ENCODE peak calls at places on chromosomes 5 and 9, in ten cellular contexts. N is CD8-positive, alpha-beta memory T cell; M is mammary epithelial cell; Q is body of pancreas; W is adrenal gland; P is fibroblast of lung; A is right atrium auricular region; U is MM.1S; R is kidney; I is WERI-Rb-1. V is an unnamed sample.

GRCh38 chr5:94793816-94794198 is 175.3 kb downstream of the SLF1 start:
- DNase-seq in N (no peak), M (peak; percentile 5), Q (no peak), W (no peak), P (peak; percentile 14), A (no peak), U (no peak), R (no peak), I (no peak), V (no peak)

GRCh38 chr5:16994576-16994975 is 58.5 kb upstream of the MYO10 start:
- DNase-seq in N (no peak), M (no peak), Q (no peak), W (no peak), P (no peak), A (no peak), U (no peak), R (no peak), I (no peak), V (no peak)

GRCh38 chr5:39674209-39675082 is 249.7 kb upstream of the DAB2 start:
- DNase-seq in N (no peak), M (no peak), Q (no peak), W (no peak), P (no peak), A (no peak), U (no peak), R (no peak), I (no peak), V (no peak)

GRCh38 chr9:114232091-114232440 is 76.7 kb downstream of the COL27A1 start:
- DNase-seq in N (no peak), M (no peak), Q (no peak), W (no peak), P (no peak), A (no peak), U (no peak), R (no peak), I (no peak), V (no peak)

GRCh38 chr5:67493676-67494075 is 297.1 kb upstream of the CD180 start:
- DNase-seq in N (no peak), M (peak; percentile 31), Q (peak; percentile 23), W (no peak), P (peak; percentile 37), A (no peak), U (no peak), R (no peak), I (peak; percentile 62), V (peak; percentile 71)

GRCh38 chr5:89827960-89828359 is 581.6 kb downstream of the CETN3 start:
- DNase-seq in N (no peak), M (no peak), Q (no peak), W (no peak), P (no peak), A (no peak), U (no peak), R (no peak), I (no peak), V (no peak)

GRCh38 chr9:95642189-95642588 is 125.4 kb upstream of the PTCH1 start:
- DNase-seq in N (no peak), M (no peak), Q (no peak), W (no peak), P (no peak), A (no peak), U (no peak), R (no peak), I (no peak), V (no peak)

GRCh38 chr5:75046366-75047142 is 5.8 kb downstream of the GCNT4 start:
- DNase-seq in N (no peak), M (peak; percentile 71), Q (no peak), W (no peak), P (no peak), A (no peak), U (no peak), R (no peak), I (no peak), V (no peak)

GRCh38 chr5:150413176-150413901 is 629 bp upstream of the CD74 start:
- DNase-seq in N (no peak), M (no peak), Q (no peak), W (no peak), P (no peak), A (no peak), U (no peak), R (no peak), I (no peak), V (no peak)

GRCh38 chr5:150411245-150411979 is 1.3 kb downstream of the CD74 start:
- DNase-seq in N (peak; percentile 48), M (no peak), Q (no peak), W (peak; percentile 61), P (no peak), A (no peak), U (peak; percentile 85), R (no peak), I (peak; percentile 44), V (no peak)

GRCh38 chr5:150409638-150410523 is 2.8 kb downstream of the CD74 start:
- DNase-seq in N (peak; percentile 26), M (peak; percentile 80), Q (peak; percentile 81), W (peak; percentile 86), P (peak; percentile 86), A (peak; percentile 85), U (peak; percentile 70), R (peak; percentile 88), I (peak; percentile 83), V (peak; percentile 83)

GRCh38 chr5:150410524-150411244 is 2.0 kb downstream of the CD74 start:
- DNase-seq in N (no peak), M (peak; percentile 62), Q (peak; percentile 72), W (peak; percentile 72), P (peak; percentile 76), A (peak; percentile 69), U (peak; percentile 80), R (no peak), I (peak; percentile 56), V (peak; percentile 80)

GRCh38 chr5:150412319-150413175 is at the start of gene CD74:
- DNase-seq in N (peak; percentile 89), M (peak; percentile 64), Q (peak; percentile 78), W (peak; percentile 87), P (no peak), A (peak; percentile 86), U (peak; percentile 99), R (peak; percentile 95), I (peak; percentile 59), V (peak; percentile 91)
- H3K27ac ChIP-seq in N (peak within 1 kb of the TSS; percentile 96), M (no peak within 1 kb of the TSS), Q (peak within 1 kb of the TSS; percentile 81), W (peak within 1 kb of the TSS; percentile 88), P (no peak within 1 kb of the TSS), A (peak within 1 kb of the TSS; percentile 84), U (peak within 1 kb of the TSS; percentile 93), R (peak within 1 kb of the TSS; percentile 98), I (no peak within 1 kb of the TSS), V (peak within 1 kb of the TSS; percentile 86)

GRCh38 chr5:10306806-10307205 is 896 bp downstream of the CMBL start:
- DNase-seq in N (no peak), M (no peak), Q (no peak), W (no peak), P (no peak), A (no peak), U (no peak), R (no peak), I (no peak), V (no peak)

GRCh38 chr5:10304932-10305331 is 2.8 kb downstream of the CMBL start:
- DNase-seq in N (no peak), M (no peak), Q (no peak), W (no peak), P (no peak), A (no peak), U (no peak), R (no peak), I (peak; percentile 42), V (no peak)

GRCh38 chr5:10303699-10304170 is 4.0 kb downstream of the CMBL start:
- DNase-seq in N (no peak), M (no peak), Q (peak; percentile 48), W (no peak), P (no peak), A (no peak), U (no peak), R (no peak), I (no peak), V (no peak)

GRCh38 chr5:10307206-10308148 is at the start of gene CMBL:
- DNase-seq in N (no peak), M (peak; percentile 76), Q (peak; percentile 67), W (peak; percentile 51), P (peak; percentile 68), A (no peak), U (peak; percentile 55), R (peak; percentile 80), I (no peak), V (peak; percentile 83)

DNA sequence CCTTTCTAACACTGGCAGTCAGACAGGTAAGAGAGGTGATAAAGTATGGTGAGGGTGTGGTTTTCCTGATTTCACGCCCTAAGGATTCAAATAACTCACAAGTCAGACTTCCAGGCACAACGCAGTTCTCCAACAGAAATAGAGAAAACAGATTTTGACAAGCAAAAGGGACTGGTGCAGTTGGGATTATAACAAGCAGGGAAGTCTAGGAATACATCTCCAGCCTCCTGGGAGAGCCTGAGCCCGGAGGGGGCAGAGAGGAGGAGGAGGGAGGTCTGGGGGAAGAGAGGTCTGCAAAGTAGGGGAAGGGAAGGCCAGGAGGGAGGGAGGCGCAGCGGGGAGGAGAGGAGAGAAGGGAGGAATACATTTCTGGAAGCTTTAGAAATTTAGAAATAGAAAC is 1.6 kb downstream of the CMBL start:
- DNase-seq in N (no peak), M (no peak), Q (no peak), W (no peak), P (no peak), A (no peak), U (no peak), R (no peak), I (no peak), V (no peak)
- H3K4me3 ChIP-seq in N (no peak overlapping the region), M (no peak overlapping the region), Q (no peak overlapping the region), W (no peak overlapping the region), P (no peak overlapping the region), A (no peak overlapping the region), U (no peak overlapping the region), R (peak overlapping the region; percentile 83), I (no peak overlapping the region), V (no peak overlapping the region)

DNA sequence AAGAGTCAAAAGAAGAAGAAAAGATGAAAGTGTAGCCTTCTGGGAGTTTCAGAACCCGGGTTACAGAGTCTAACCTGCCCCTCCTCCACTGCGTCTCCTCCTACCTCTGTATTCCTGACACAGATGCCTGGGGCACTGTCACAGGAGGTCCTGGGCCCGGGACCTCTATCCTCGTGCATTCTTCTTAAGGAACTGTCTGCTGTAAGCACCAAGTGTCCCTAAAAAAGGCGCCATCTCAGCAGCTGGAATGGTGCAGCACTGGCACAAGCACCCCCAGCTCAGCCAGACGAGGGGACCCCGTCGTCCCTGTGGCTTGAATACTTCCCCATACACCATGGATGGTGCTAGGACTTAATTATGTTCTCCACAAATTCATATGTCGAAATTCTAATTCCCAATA is 35.8 kb upstream of the MVB12B start:
- DNase-seq in N (no peak), M (no peak), Q (no peak), W (no peak), P (no peak), A (peak; percentile 30), U (no peak), R (no peak), I (no peak), V (no peak)
- H3K27ac ChIP-seq in N (no peak overlapping the region), M (no peak overlapping the region), Q (no peak overlapping the region), W (no peak overlapping the region), P (no peak overlapping the region), A (no peak overlapping the region), U (no peak overlapping the region), R (no peak overlapping the region), I (no peak overlapping the region), V (no peak overlapping the region)

GRCh38 chr5:123155511-123155923 is 66.5 kb downstream of the PRDM6 start:
- DNase-seq in N (no peak), M (no peak), Q (no peak), W (no peak), P (peak; percentile 95), A (no peak), U (no peak), R (no peak), I (no peak), V (no peak)

GRCh38 chr5:123154857-123155467 is 65.9 kb downstream of the PRDM6 start:
- DNase-seq in N (no peak), M (no peak), Q (no peak), W (no peak), P (peak; percentile 73), A (no peak), U (no peak), R (no peak), I (no peak), V (no peak)

GRCh38 chr5:123156577-123157296 is 67.7 kb downstream of the PRDM6 start:
- DNase-seq in N (no peak), M (peak; percentile 28), Q (no peak), W (no peak), P (peak; percentile 98), A (no peak), U (no peak), R (no peak), I (no peak), V (no peak)

GRCh38 chr5:123163225-123163876 is 74.3 kb downstream of the PRDM6 start:
- DNase-seq in N (no peak), M (no peak), Q (no peak), W (no peak), P (no peak), A (no peak), U (no peak), R (no peak), I (no peak), V (no peak)

GRCh38 chr5:123157797-123158528 is 68.9 kb downstream of the PRDM6 start:
- DNase-seq in N (no peak), M (peak; percentile 51), Q (no peak), W (no peak), P (peak; percentile 98), A (no peak), U (no peak), R (no peak), I (no peak), V (no peak)
- H3K4me3 ChIP-seq in N (no peak overlapping the region), M (no peak overlapping the region), Q (no peak overlapping the region), W (no peak overlapping the region), P (peak overlapping the region; percentile 17), A (no peak overlapping the region), U (no peak overlapping the region), R (no peak overlapping the region), I (no peak overlapping the region), V (no peak overlapping the region)

V was measured in right cardiac atrium.